ENCODE peak calls at places on chromosome 15, in seven cellular contexts. M is mesothelial cell of epicardium; S is activated T-helper 9 cell treated with anti-CD3 and anti-CD28 coated beads, Interleukin-2, amount 50 U/mL, for 16 hours; D is WERI-Rb-1; R is activated CD4-positive, CD25-positive, alpha-beta regulatory T cell; Q is GM04503; U is GM13977. P is an unnamed sample.

GRCh38 chr15:40096094-40096876 is 12.4 kb downstream of the BMF start:
- DNase-seq in Q (no peak), R (no peak), D (no peak), S (no peak), U (peak), M (no peak), P (no peak)

GRCh38 chr15:61983087-61983486 is 77.2 kb downstream of the VPS13C start:
- DNase-seq in U (no peak), S (no peak), R (no peak), M (no peak), D (no peak), Q (no peak), P (no peak)

GRCh38 chr15:39579487-39580116 is 1.3 kb upstream of the THBS1 start:
- DNase-seq in U (no peak), M (no peak), R (no peak), S (no peak), D (no peak), Q (peak), P (peak)

GRCh38 chr15:87941606-87942005 is 314.9 kb downstream of the NTRK3 start:
- DNase-seq in U (no peak), R (no peak), Q (no peak), D (no peak), M (no peak), S (no peak), P (no peak)

GRCh38 chr15:35986072-35986666 is 440.2 kb upstream of the DPH6 start:
- DNase-seq in Q (no peak), U (no peak), S (no peak), R (no peak), M (no peak), D (no peak), P (no peak)

GRCh38 chr15:57445872-57446271 is 69.6 kb downstream of the CGNL1 start:
- DNase-seq in M (no peak), U (no peak), R (no peak), S (no peak), Q (no peak), D (no peak), P (peak)

GRCh38 chr15:40239671-40240618 is 1.1 kb downstream of the PAK6 start:
- DNase-seq in R (no peak), S (no peak), M (no peak), Q (no peak), U (peak), D (no peak), P (no peak)

GRCh38 chr15:94493176-94493575 is 261.8 kb downstream of the MCTP2 start:
- DNase-seq in U (no peak), D (no peak), S (no peak), M (no peak), R (no peak), Q (no peak), P (no peak)

GRCh38 chr15:96889734-96890480 is 559.4 kb downstream of the NR2F2 start:
- DNase-seq in U (no peak), D (no peak), M (no peak), Q (no peak), S (no peak), R (no peak), P (no peak)

GRCh38 chr15:76217029-76217866 is 94.0 kb downstream of the ETFA start:
- DNase-seq in S (no peak), U (no peak), R (no peak), M (no peak), D (no peak), Q (no peak), P (no peak)

GRCh38 chr15:88912500-88912921 is 668 bp downstream of the MFGE8 start:
- DNase-seq in D (peak), Q (no peak), S (no peak), M (no peak), U (no peak), R (no peak), P (peak)

GRCh38 chr15:50250789-50251394 is 14.6 kb downstream of the HDC start:
- DNase-seq in Q (no peak), U (no peak), R (no peak), S (no peak), D (peak), M (no peak), P (no peak)

GRCh38 chr15:46848704-46849103 is 868.6 kb upstream of the SEMA6D start:
- DNase-seq in R (no peak), Q (peak), S (no peak), M (no peak), U (no peak), D (no peak), P (no peak)